ENCODE peak calls at places on chromosomes 11 and 22, in four cellular contexts. G is K562, S is H1, H is HepG2. Q is an unnamed sample.

GRCh38 chr22:48090332-48090672 is 1327.9 kb downstream of the TBC1D22A start:
- DNase-seq in G (no peak), S (no peak), H (no peak), Q (no peak)

GRCh38 chr22:40509401-40510134 is 127.0 kb downstream of the MRTFA start:
- DNase-seq in G (no peak), H (no peak), S (no peak), Q (no peak)

GRCh38 chr11:35236667-35237003 is 97.7 kb downstream of the CD44 start:
- DNase-seq in S (no peak), G (no peak), H (no peak), Q (no peak)

GRCh38 chr11:82557274-82557673 is 176.4 kb downstream of the FAM181B start:
- DNase-seq in G (no peak), H (no peak), S (no peak), Q (peak)

GRCh38 chr11:83284501-83285051 is 1.6 kb downstream of the CCDC90B start:
- DNase-seq in G (no peak), S (no peak), H (peak), Q (no peak)

GRCh38 chr11:30990625-30991348 is 378.8 kb downstream of the DCDC1 start:
- DNase-seq in G (no peak), S (no peak), H (no peak), Q (no peak)

GRCh38 chr11:72668645-72669347 is 5.4 kb downstream of the PDE2A start:
- DNase-seq in S (no peak), H (no peak), G (no peak), Q (peak)

GRCh38 chr11:110833033-110833484 is 120.8 kb upstream of the ARHGAP20 start:
- DNase-seq in H (no peak), S (no peak), G (no peak), Q (no peak)

GRCh38 chr22:44668190-44668885 is 33.7 kb upstream of the PRR5 start:
- DNase-seq in S (peak), H (no peak), G (peak), Q (no peak)

GRCh38 chr11:85844439-85845051 is 10.6 kb upstream of the CCDC83 start:
- DNase-seq in S (no peak), G (no peak), H (no peak), Q (no peak)

GRCh38 chr11:111541209-111542061 is 915 bp downstream of the LAYN start:
- DNase-seq in G (no peak), H (no peak), S (peak), Q (no peak)

GRCh38 chr22:29109853-29110252 is 37.0 kb downstream of the KREMEN1 start:
- DNase-seq in G (no peak), H (no peak), S (no peak), Q (no peak)

GRCh38 chr22:27895600-27895999 is 23.5 kb downstream of the PITPNB start:
- DNase-seq in H (no peak), S (no peak), G (no peak), Q (peak)

GRCh38 chr11:67731583-67731982 is 57.2 kb upstream of the ALDH3B2 start:
- DNase-seq in S (no peak), G (no peak), H (no peak), Q (no peak)

GRCh38 chr11:67732045-67732787 is 57.8 kb upstream of the ALDH3B2 start:
- DNase-seq in H (no peak), S (peak), G (peak), Q (no peak)
- TF ChIP-seq YY1 in H (no peak), S (no peak), G (no peak), Q (no peak)

GRCh38 chr11:46210133-46210636 is 67.3 kb upstream of the CREB3L1 start:
- DNase-seq in H (peak), G (no peak), S (peak), Q (peak)

GRCh38 chr11:46210856-46211255 is 66.6 kb upstream of the CREB3L1 start:
- DNase-seq in H (no peak), G (no peak), S (no peak), Q (no peak)

GRCh38 chr11:46212720-46213119 is 64.7 kb upstream of the CREB3L1 start:
- DNase-seq in G (no peak), S (no peak), H (no peak), Q (no peak)

GRCh38 chr11:46207270-46207669 is 70.2 kb upstream of the CREB3L1 start:
- DNase-seq in H (no peak), S (no peak), G (no peak), Q (no peak)

GRCh38 chr11:46208803-46209202 is 68.7 kb upstream of the CREB3L1 start:
- DNase-seq in H (no peak), G (no peak), S (no peak), Q (no peak)
- TF ChIP-seq ATF3 in H (no peak), G (no peak), S (no peak), Q (no peak)

DNA sequence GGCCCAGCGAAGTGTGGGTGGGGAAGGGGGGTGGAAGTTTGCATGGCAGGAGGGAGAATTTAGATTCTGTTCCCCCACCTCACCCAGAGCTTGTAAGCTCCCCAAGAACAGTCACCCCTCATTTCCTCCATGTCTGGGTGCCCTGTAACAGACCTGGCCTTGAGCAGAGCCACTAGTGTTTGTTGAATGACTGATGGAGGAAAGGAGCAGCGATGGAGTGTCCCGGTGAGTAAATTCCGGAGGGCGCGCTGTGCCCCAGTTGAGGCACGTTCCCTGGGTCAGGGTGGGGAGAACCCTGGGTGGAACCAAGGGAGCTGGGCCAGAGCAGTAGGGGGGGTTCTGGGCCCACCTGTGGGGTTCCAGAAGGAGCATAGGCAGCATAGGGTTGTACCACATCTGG is 827 bp downstream of the NAALADL1 start:
- DNase-seq in H (no peak), S (no peak), G (no peak), Q (no peak)
- TF ChIP-seq TAF1 in H (no peak), S (no peak), G (no peak), Q (no peak)

GRCh38 chr11:68545347-68545746 is 84.8 kb downstream of the PPP6R3 start:
- DNase-seq in S (no peak), H (no peak), G (no peak), Q (no peak)

GRCh38 chr11:68543594-68543993 is 83.0 kb downstream of the PPP6R3 start:
- DNase-seq in G (no peak), H (no peak), S (no peak), Q (no peak)

GRCh38 chr11:68539370-68539769 is 78.8 kb downstream of the PPP6R3 start:
- DNase-seq in G (no peak), S (no peak), H (no peak), Q (no peak)

GRCh38 chr11:68542617-68543016 is 82.1 kb downstream of the PPP6R3 start:
- DNase-seq in G (no peak), H (no peak), S (no peak), Q (no peak)

GRCh38 chr11:68541983-68542382 is 81.4 kb downstream of the PPP6R3 start:
- DNase-seq in H (peak), S (no peak), G (peak), Q (no peak)
- TF ChIP-seq YY1 in H (no peak), S (no peak), G (no peak), Q (no peak)

GRCh38 chr11:65262381-65262680 is 569 bp downstream of the POLA2 start:
- DNase-seq in H (no peak), S (peak), G (no peak), Q (no peak)

GRCh38 chr11:65262775-65263174 is 1.0 kb downstream of the POLA2 start:
- DNase-seq in G (peak), S (no peak), H (no peak), Q (no peak)

GRCh38 chr11:65261591-65262380 is at the start of gene POLA2:
- DNase-seq in H (peak), S (peak), G (peak), Q (peak)

GRCh38 chr11:65260756-65261590 is 789 bp upstream of the POLA2 start:
- DNase-seq in S (no peak), G (no peak), H (no peak), Q (no peak)

GRCh38 chr11:65266210-65266609 is 4.4 kb downstream of the POLA2 start:
- DNase-seq in S (no peak), G (peak), H (no peak), Q (no peak)
- TF ChIP-seq ATF3 in S (no peak), G (no peak), H (no peak), Q (no peak)

DNA sequence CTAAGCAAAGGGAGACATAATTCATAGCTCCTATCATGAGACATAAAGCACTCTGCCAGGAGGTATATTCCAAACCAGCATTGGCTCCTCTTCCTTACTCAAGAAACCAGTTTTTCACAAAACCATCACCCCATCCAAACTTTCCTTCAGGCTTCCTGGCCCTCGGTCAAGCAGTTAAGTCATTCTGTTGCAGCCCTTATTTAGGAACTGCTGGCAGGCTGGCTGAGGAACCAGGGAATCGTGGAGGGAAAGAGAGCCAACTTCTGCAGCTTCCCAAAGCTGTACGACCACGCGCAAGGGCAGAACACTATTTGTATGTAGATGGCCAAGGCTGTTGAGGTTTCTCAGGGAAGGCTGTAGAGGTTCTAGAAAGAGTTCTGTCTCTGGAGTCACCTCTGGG is 669 bp downstream of the IFT46 start:
- DNase-seq in G (no peak), S (no peak), H (no peak), Q (no peak)
- TF ChIP-seq TAF1 in G (no peak), S (no peak), H (no peak), Q (no peak)

DNA sequence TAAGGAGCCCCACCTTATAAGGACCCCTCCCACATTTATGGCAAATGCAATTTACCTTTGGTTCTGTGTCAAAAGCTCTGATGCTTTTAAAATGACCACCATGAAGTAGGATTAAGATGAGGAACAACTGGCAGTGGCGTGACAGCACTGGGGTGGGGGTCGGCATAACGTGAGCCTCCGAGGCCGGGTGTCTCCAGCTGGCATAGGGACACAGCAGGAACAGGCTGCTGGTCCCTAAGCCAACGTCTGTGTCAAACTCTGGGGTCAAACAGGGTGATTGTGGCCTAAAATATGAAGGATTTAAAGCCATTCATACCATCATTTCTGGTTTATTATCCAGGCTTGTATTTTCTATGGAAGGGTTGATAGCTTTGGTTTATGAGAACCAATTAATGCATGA is 205.1 kb upstream of the NCAM1 start:
- DNase-seq in H (no peak), S (no peak), G (no peak), Q (no peak)
- TF ChIP-seq YY1 in H (no peak), S (no peak), G (no peak), Q (no peak)

Q was measured in GM12878.